ENCODE peak calls at places on chromosomes 3 and 15, in seven cellular contexts. One of them, this sample, is unnamed.

GRCh38 chr3:141835557-141836224 is 40.8 kb upstream of the ATP1B3 start:
- DNase-seq in SK-N-SH: no peak
- DNase-seq in GM12891: no peak
- DNase-seq in transverse colon: no peak
- DNase-seq in esophagus muscularis mucosa: no peak
- DNase-seq in sigmoid colon: no peak
- DNase-seq in endothelial cell of umbilical vein: no peak
- DNase-seq in this sample: no peak

GRCh38 chr3:10940106-10940505 is 52.4 kb upstream of the SLC6A1 start:
- DNase-seq in GM12891: no peak
- DNase-seq in transverse colon: no peak
- DNase-seq in esophagus muscularis mucosa: no peak
- DNase-seq in sigmoid colon: peak; percentile 50
- DNase-seq in endothelial cell of umbilical vein: no peak
- DNase-seq in SK-N-SH: no peak
- DNase-seq in this sample: no peak

GRCh38 chr3:42556089-42556632 is 25.6 kb downstream of the SEC22C start:
- DNase-seq in sigmoid colon: no peak
- DNase-seq in transverse colon: no peak
- DNase-seq in endothelial cell of umbilical vein: no peak
- DNase-seq in GM12891: no peak
- DNase-seq in esophagus muscularis mucosa: peak; percentile 80
- DNase-seq in SK-N-SH: no peak
- DNase-seq in this sample: no peak

GRCh38 chr3:185717121-185717520 is 107.7 kb downstream of the IGF2BP2 start:
- DNase-seq in sigmoid colon: no peak
- DNase-seq in GM12891: no peak
- DNase-seq in esophagus muscularis mucosa: no peak
- DNase-seq in transverse colon: no peak
- DNase-seq in SK-N-SH: no peak
- DNase-seq in endothelial cell of umbilical vein: peak; percentile 39
- DNase-seq in this sample: no peak

GRCh38 chr3:44992555-44993470 is 16.8 kb downstream of the EXOSC7 start:
- DNase-seq in SK-N-SH: peak; percentile 36
- DNase-seq in transverse colon: no peak
- DNase-seq in GM12891: no peak
- DNase-seq in endothelial cell of umbilical vein: no peak
- DNase-seq in esophagus muscularis mucosa: no peak
- DNase-seq in sigmoid colon: peak; percentile 49
- DNase-seq in this sample: no peak

GRCh38 chr3:39590776-39591175 is 123.3 kb downstream of the MOBP start:
- DNase-seq in transverse colon: no peak
- DNase-seq in endothelial cell of umbilical vein: no peak
- DNase-seq in esophagus muscularis mucosa: no peak
- DNase-seq in GM12891: no peak
- DNase-seq in sigmoid colon: no peak
- DNase-seq in SK-N-SH: no peak
- DNase-seq in this sample: no peak

GRCh38 chr3:128875556-128876120 is 3.8 kb upstream of the ACAD9 start:
- DNase-seq in endothelial cell of umbilical vein: peak; percentile 26
- DNase-seq in GM12891: no peak
- DNase-seq in esophagus muscularis mucosa: no peak
- DNase-seq in SK-N-SH: peak; percentile 58
- DNase-seq in sigmoid colon: no peak
- DNase-seq in transverse colon: peak; percentile 29
- DNase-seq in this sample: peak; percentile 43

GRCh38 chr15:45326776-45327175 is 51.6 kb downstream of the GATM start:
- DNase-seq in SK-N-SH: no peak
- DNase-seq in transverse colon: no peak
- DNase-seq in GM12891: no peak
- DNase-seq in esophagus muscularis mucosa: no peak
- DNase-seq in endothelial cell of umbilical vein: no peak
- DNase-seq in sigmoid colon: no peak
- DNase-seq in this sample: no peak

GRCh38 chr15:68820205-68820588 is 498 bp downstream of the ANP32A start:
- DNase-seq in transverse colon: peak; percentile 52
- DNase-seq in sigmoid colon: peak; percentile 79
- DNase-seq in esophagus muscularis mucosa: no peak
- DNase-seq in SK-N-SH: no peak
- DNase-seq in endothelial cell of umbilical vein: peak; percentile 39
- DNase-seq in GM12891: no peak
- DNase-seq in this sample: peak; percentile 46

GRCh38 chr3:32899265-32899664 is 52.2 kb upstream of the CCR4 start:
- DNase-seq in esophagus muscularis mucosa: no peak
- DNase-seq in transverse colon: no peak
- DNase-seq in SK-N-SH: no peak
- DNase-seq in endothelial cell of umbilical vein: no peak
- DNase-seq in GM12891: no peak
- DNase-seq in sigmoid colon: no peak
- DNase-seq in this sample: no peak

GRCh38 chr15:88606437-88606794 is 14.7 kb upstream of the AEN start:
- DNase-seq in sigmoid colon: no peak
- DNase-seq in SK-N-SH: no peak
- DNase-seq in transverse colon: no peak
- DNase-seq in esophagus muscularis mucosa: no peak
- DNase-seq in endothelial cell of umbilical vein: no peak
- DNase-seq in GM12891: no peak
- DNase-seq in this sample: no peak

GRCh38 chr3:72641684-72642083 is 206.6 kb downstream of the SHQ1 start:
- DNase-seq in GM12891: no peak
- DNase-seq in transverse colon: no peak
- DNase-seq in SK-N-SH: no peak
- DNase-seq in esophagus muscularis mucosa: no peak
- DNase-seq in sigmoid colon: no peak
- DNase-seq in endothelial cell of umbilical vein: no peak
- DNase-seq in this sample: no peak

GRCh38 chr15:98025237-98025636 is 64.7 kb downstream of the ARRDC4 start:
- DNase-seq in endothelial cell of umbilical vein: peak; percentile 93
- DNase-seq in sigmoid colon: no peak
- DNase-seq in transverse colon: no peak
- DNase-seq in esophagus muscularis mucosa: peak; percentile 42
- DNase-seq in SK-N-SH: no peak
- DNase-seq in GM12891: no peak
- DNase-seq in this sample: no peak

GRCh38 chr3:27114684-27115083 is 254.5 kb downstream of the NEK10 start:
- DNase-seq in esophagus muscularis mucosa: no peak
- DNase-seq in transverse colon: no peak
- DNase-seq in sigmoid colon: no peak
- DNase-seq in endothelial cell of umbilical vein: no peak
- DNase-seq in GM12891: no peak
- DNase-seq in SK-N-SH: no peak
- DNase-seq in this sample: no peak

GRCh38 chr3:197082871-197083270 is 53.3 kb upstream of the MELTF start:
- DNase-seq in sigmoid colon: no peak
- DNase-seq in SK-N-SH: no peak
- DNase-seq in GM12891: no peak
- DNase-seq in endothelial cell of umbilical vein: no peak
- DNase-seq in esophagus muscularis mucosa: no peak
- DNase-seq in transverse colon: no peak
- DNase-seq in this sample: no peak

GRCh38 chr15:31353931-31354330 is 27.3 kb downstream of the KLF13 start:
- DNase-seq in esophagus muscularis mucosa: no peak
- DNase-seq in sigmoid colon: no peak
- DNase-seq in SK-N-SH: peak; percentile 72
- DNase-seq in transverse colon: no peak
- DNase-seq in endothelial cell of umbilical vein: no peak
- DNase-seq in GM12891: no peak
- DNase-seq in this sample: no peak

GRCh38 chr15:44195151-44195740 is at the start of gene FRMD5:
- DNase-seq in transverse colon: peak; percentile 92
- DNase-seq in SK-N-SH: peak; percentile 98
- DNase-seq in sigmoid colon: peak; percentile 87
- DNase-seq in esophagus muscularis mucosa: no peak
- DNase-seq in GM12891: peak; percentile 78
- DNase-seq in endothelial cell of umbilical vein: peak; percentile 99
- DNase-seq in this sample: peak; percentile 91

GRCh38 chr15:80830677-80831076 is 51.5 kb downstream of the CEMIP start:
- DNase-seq in transverse colon: no peak
- DNase-seq in GM12891: no peak
- DNase-seq in endothelial cell of umbilical vein: no peak
- DNase-seq in sigmoid colon: no peak
- DNase-seq in SK-N-SH: no peak
- DNase-seq in esophagus muscularis mucosa: no peak
- DNase-seq in this sample: no peak

GRCh38 chr3:131795382-131796085 is 239.3 kb downstream of the CPNE4 start:
- DNase-seq in transverse colon: no peak
- DNase-seq in endothelial cell of umbilical vein: no peak
- DNase-seq in GM12891: no peak
- DNase-seq in SK-N-SH: no peak
- DNase-seq in esophagus muscularis mucosa: no peak
- DNase-seq in sigmoid colon: no peak
- DNase-seq in this sample: no peak
- TF ChIP-seq POLR2AphosphoS5 in transverse colon: no peak
- TF ChIP-seq POLR2AphosphoS5 in endothelial cell of umbilical vein: no peak
- TF ChIP-seq POLR2AphosphoS5 in GM12891: no peak
- TF ChIP-seq POLR2AphosphoS5 in SK-N-SH: no peak
- TF ChIP-seq POLR2AphosphoS5 in esophagus muscularis mucosa: no peak
- TF ChIP-seq POLR2AphosphoS5 in sigmoid colon: no peak
- TF ChIP-seq POLR2AphosphoS5 in this sample: no peak

DNA sequence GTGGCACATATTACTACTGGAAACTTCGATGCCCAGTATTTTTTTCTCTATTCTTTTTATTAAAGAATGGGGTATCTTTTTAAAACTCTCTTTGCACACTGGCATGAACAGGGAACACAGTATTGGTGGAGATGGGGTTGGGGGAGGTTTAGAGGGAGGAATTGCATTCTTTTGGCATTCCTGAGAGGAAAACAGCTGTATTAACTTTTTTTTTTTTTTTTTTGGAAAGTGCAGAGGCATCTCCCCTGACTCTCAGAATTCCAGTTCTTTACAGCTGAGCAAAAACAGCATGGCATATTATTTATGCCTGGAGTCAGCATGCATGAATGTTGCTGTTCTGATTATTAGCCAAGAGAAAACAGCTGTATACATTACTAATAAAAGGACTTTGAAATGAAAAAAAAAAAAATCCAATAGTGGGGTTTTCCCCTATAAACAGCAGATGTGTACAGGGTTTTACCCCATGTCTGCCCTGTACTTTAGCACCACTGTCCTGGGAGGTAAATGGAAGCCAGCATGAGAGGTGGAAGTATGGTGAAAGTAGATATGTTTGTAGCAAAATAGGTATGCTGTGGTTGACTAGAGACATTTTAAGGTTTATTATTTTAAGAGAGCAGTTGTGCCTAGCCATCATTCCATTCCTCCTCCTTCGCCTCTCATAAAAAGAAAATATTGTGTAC is 132.2 kb downstream of the FNDC3B start:
- DNase-seq in SK-N-SH: no peak
- DNase-seq in endothelial cell of umbilical vein: no peak
- DNase-seq in transverse colon: no peak
- DNase-seq in sigmoid colon: no peak
- DNase-seq in GM12891: no peak
- DNase-seq in esophagus muscularis mucosa: no peak
- DNase-seq in this sample: no peak
- TF ChIP-seq POLR2AphosphoS5 in SK-N-SH: no peak
- TF ChIP-seq POLR2AphosphoS5 in endothelial cell of umbilical vein: no peak
- TF ChIP-seq POLR2AphosphoS5 in transverse colon: no peak
- TF ChIP-seq POLR2AphosphoS5 in sigmoid colon: no peak
- TF ChIP-seq POLR2AphosphoS5 in GM12891: no peak
- TF ChIP-seq POLR2AphosphoS5 in esophagus muscularis mucosa: no peak
- TF ChIP-seq POLR2AphosphoS5 in this sample: no peak

GRCh38 chr15:42345502-42345901 is 13.8 kb upstream of the CAPN3 start:
- DNase-seq in GM12891: no peak
- DNase-seq in esophagus muscularis mucosa: no peak
- DNase-seq in SK-N-SH: no peak
- DNase-seq in sigmoid colon: no peak
- DNase-seq in transverse colon: no peak
- DNase-seq in endothelial cell of umbilical vein: no peak
- DNase-seq in this sample: no peak

GRCh38 chr15:42348083-42348482 is 11.2 kb upstream of the CAPN3 start:
- DNase-seq in endothelial cell of umbilical vein: no peak
- DNase-seq in sigmoid colon: no peak
- DNase-seq in esophagus muscularis mucosa: no peak
- DNase-seq in GM12891: no peak
- DNase-seq in SK-N-SH: no peak
- DNase-seq in transverse colon: no peak
- DNase-seq in this sample: no peak

GRCh38 chr15:42343596-42344232 is 15.6 kb upstream of the CAPN3 start:
- DNase-seq in endothelial cell of umbilical vein: no peak
- DNase-seq in esophagus muscularis mucosa: no peak
- DNase-seq in sigmoid colon: no peak
- DNase-seq in GM12891: no peak
- DNase-seq in transverse colon: no peak
- DNase-seq in SK-N-SH: no peak
- DNase-seq in this sample: no peak

GRCh38 chr15:42349178-42349577 is 10.1 kb upstream of the CAPN3 start:
- DNase-seq in sigmoid colon: no peak
- DNase-seq in endothelial cell of umbilical vein: no peak
- DNase-seq in esophagus muscularis mucosa: no peak
- DNase-seq in SK-N-SH: no peak
- DNase-seq in transverse colon: no peak
- DNase-seq in GM12891: no peak
- DNase-seq in this sample: no peak

DNA sequence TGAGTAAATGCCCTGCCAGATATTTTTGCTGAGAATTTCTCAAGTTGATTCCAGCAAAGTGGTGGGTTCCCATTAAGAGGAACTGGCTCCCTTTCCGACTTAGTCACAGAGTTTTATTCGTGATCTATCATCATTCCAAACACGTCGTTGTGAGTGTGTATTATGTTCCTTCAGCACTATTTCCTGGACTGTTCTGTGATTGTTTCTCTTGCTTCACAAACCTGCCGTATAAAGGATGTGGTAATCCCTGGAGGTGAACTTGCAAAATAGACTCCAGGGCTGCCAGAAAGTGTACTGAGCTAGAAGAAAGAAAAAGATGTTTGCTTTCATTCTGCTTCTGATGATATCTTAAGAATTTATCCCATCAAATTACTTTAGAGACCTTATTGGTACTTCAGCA is 14.5 kb upstream of the CAPN3 start:
- DNase-seq in endothelial cell of umbilical vein: peak; percentile 49
- DNase-seq in SK-N-SH: no peak
- DNase-seq in GM12891: no peak
- DNase-seq in transverse colon: no peak
- DNase-seq in sigmoid colon: no peak
- DNase-seq in esophagus muscularis mucosa: no peak
- DNase-seq in this sample: no peak
- TF ChIP-seq POLR2AphosphoS5 in endothelial cell of umbilical vein: no peak
- TF ChIP-seq POLR2AphosphoS5 in SK-N-SH: no peak
- TF ChIP-seq POLR2AphosphoS5 in GM12891: no peak
- TF ChIP-seq POLR2AphosphoS5 in transverse colon: no peak
- TF ChIP-seq POLR2AphosphoS5 in sigmoid colon: no peak
- TF ChIP-seq POLR2AphosphoS5 in esophagus muscularis mucosa: peak; percentile 23
- TF ChIP-seq POLR2AphosphoS5 in this sample: no peak

DNA sequence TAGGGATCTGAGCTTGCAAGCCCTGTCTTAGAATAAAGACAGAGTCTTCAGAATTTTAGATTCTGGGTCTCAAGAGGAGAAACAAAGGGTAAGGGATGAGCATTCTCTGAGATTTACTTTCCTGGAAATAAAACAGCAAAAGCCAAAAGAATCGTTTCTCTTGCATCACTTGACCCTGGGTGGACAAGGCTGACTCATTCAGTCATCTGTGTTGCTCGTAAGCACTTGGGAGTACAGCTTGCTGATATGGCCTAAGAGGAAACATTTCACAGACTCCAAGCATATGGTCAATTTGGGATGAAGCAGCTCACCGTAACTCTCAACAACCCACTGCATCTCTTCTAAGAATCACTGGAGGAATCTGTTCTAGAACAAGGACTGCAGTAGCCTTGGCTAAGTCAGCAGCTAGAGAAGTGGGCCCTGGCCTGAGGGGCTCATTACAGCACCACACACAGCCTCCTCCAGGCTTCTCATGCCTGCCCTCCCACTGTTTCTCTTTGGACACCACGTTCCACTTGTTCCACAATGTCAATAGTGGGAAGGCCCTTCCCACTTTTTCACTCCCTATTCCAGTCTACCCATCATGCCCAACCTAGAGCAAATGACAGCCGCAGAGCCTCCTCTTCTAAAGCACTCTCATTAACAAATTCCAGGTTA is 86.1 kb downstream of the RFTN1 start:
- DNase-seq in SK-N-SH: no peak
- DNase-seq in transverse colon: peak; percentile 14
- DNase-seq in sigmoid colon: peak; percentile 79
- DNase-seq in esophagus muscularis mucosa: no peak
- DNase-seq in GM12891: no peak
- DNase-seq in endothelial cell of umbilical vein: no peak
- DNase-seq in this sample: no peak
- TF ChIP-seq POLR2AphosphoS5 in SK-N-SH: no peak
- TF ChIP-seq POLR2AphosphoS5 in transverse colon: peak; percentile 30
- TF ChIP-seq POLR2AphosphoS5 in sigmoid colon: peak; percentile 66
- TF ChIP-seq POLR2AphosphoS5 in esophagus muscularis mucosa: peak; percentile 48
- TF ChIP-seq POLR2AphosphoS5 in GM12891: no peak
- TF ChIP-seq POLR2AphosphoS5 in endothelial cell of umbilical vein: no peak
- TF ChIP-seq POLR2AphosphoS5 in this sample: peak; percentile 68